ENCODE peak calls at places on chromosomes 1 and 21, in six cellular contexts. One of them, this sample, is unnamed.

GRCh38 chr1:56921486-56921885 is 44.3 kb downstream of the C8B start:
- DNase-seq in stimulated activated CD4-positive, alpha-beta T cell treated with anti-CD3 and anti-CD28 coated beads, Interleukin-15, amount 100 ng/mL, for 1 hour: no peak
- DNase-seq in NT2/D1: no peak
- DNase-seq in activated CD4-positive, alpha-beta T cell treated with anti-CD3 and anti-CD28 coated beads, Interleukin-2, amount 50 U/mL, for 48 hours: no peak
- DNase-seq in EL: no peak
- DNase-seq in ascending aorta: no peak
- DNase-seq in this sample: no peak

GRCh38 chr1:86933562-86934377 is 19.3 kb downstream of the HS2ST1 start:
- DNase-seq in stimulated activated CD4-positive, alpha-beta T cell treated with anti-CD3 and anti-CD28 coated beads, Interleukin-15, amount 100 ng/mL, for 1 hour: no peak
- DNase-seq in NT2/D1: peak
- DNase-seq in activated CD4-positive, alpha-beta T cell treated with anti-CD3 and anti-CD28 coated beads, Interleukin-2, amount 50 U/mL, for 48 hours: no peak
- DNase-seq in EL: no peak
- DNase-seq in ascending aorta: no peak
- DNase-seq in this sample: no peak

GRCh38 chr1:159889202-159889601 is 10.8 kb downstream of the CFAP45 start:
- DNase-seq in stimulated activated CD4-positive, alpha-beta T cell treated with anti-CD3 and anti-CD28 coated beads, Interleukin-15, amount 100 ng/mL, for 1 hour: no peak
- DNase-seq in NT2/D1: no peak
- DNase-seq in activated CD4-positive, alpha-beta T cell treated with anti-CD3 and anti-CD28 coated beads, Interleukin-2, amount 50 U/mL, for 48 hours: no peak
- DNase-seq in EL: no peak
- DNase-seq in ascending aorta: no peak
- DNase-seq in this sample: no peak

GRCh38 chr1:203512830-203513578 is 19.1 kb downstream of the OPTC start:
- DNase-seq in stimulated activated CD4-positive, alpha-beta T cell treated with anti-CD3 and anti-CD28 coated beads, Interleukin-15, amount 100 ng/mL, for 1 hour: no peak
- DNase-seq in NT2/D1: no peak
- DNase-seq in activated CD4-positive, alpha-beta T cell treated with anti-CD3 and anti-CD28 coated beads, Interleukin-2, amount 50 U/mL, for 48 hours: peak
- DNase-seq in EL: peak
- DNase-seq in ascending aorta: peak
- DNase-seq in this sample: no peak

GRCh38 chr1:3895951-3896325 is 4.1 kb downstream of the C1orf174 start:
- DNase-seq in stimulated activated CD4-positive, alpha-beta T cell treated with anti-CD3 and anti-CD28 coated beads, Interleukin-15, amount 100 ng/mL, for 1 hour: no peak
- DNase-seq in NT2/D1: no peak
- DNase-seq in activated CD4-positive, alpha-beta T cell treated with anti-CD3 and anti-CD28 coated beads, Interleukin-2, amount 50 U/mL, for 48 hours: no peak
- DNase-seq in EL: no peak
- DNase-seq in ascending aorta: no peak
- DNase-seq in this sample: no peak

GRCh38 chr1:3296858-3297257 is 157.6 kb upstream of the ARHGEF16 start:
- DNase-seq in stimulated activated CD4-positive, alpha-beta T cell treated with anti-CD3 and anti-CD28 coated beads, Interleukin-15, amount 100 ng/mL, for 1 hour: no peak
- DNase-seq in NT2/D1: no peak
- DNase-seq in activated CD4-positive, alpha-beta T cell treated with anti-CD3 and anti-CD28 coated beads, Interleukin-2, amount 50 U/mL, for 48 hours: no peak
- DNase-seq in EL: no peak
- DNase-seq in ascending aorta: no peak
- DNase-seq in this sample: no peak

GRCh38 chr1:67674260-67675011 is 10.6 kb upstream of the GADD45A start:
- DNase-seq in stimulated activated CD4-positive, alpha-beta T cell treated with anti-CD3 and anti-CD28 coated beads, Interleukin-15, amount 100 ng/mL, for 1 hour: no peak
- DNase-seq in NT2/D1: no peak
- DNase-seq in activated CD4-positive, alpha-beta T cell treated with anti-CD3 and anti-CD28 coated beads, Interleukin-2, amount 50 U/mL, for 48 hours: peak
- DNase-seq in EL: peak
- DNase-seq in ascending aorta: no peak
- DNase-seq in this sample: peak

GRCh38 chr1:116311756-116312691 is 61.0 kb upstream of the ATP1A1 start:
- DNase-seq in stimulated activated CD4-positive, alpha-beta T cell treated with anti-CD3 and anti-CD28 coated beads, Interleukin-15, amount 100 ng/mL, for 1 hour: no peak
- DNase-seq in NT2/D1: no peak
- DNase-seq in activated CD4-positive, alpha-beta T cell treated with anti-CD3 and anti-CD28 coated beads, Interleukin-2, amount 50 U/mL, for 48 hours: no peak
- DNase-seq in EL: no peak
- DNase-seq in ascending aorta: no peak
- DNase-seq in this sample: no peak

GRCh38 chr1:41872074-41872473 is 46.6 kb downstream of the HIVEP3 start:
- DNase-seq in stimulated activated CD4-positive, alpha-beta T cell treated with anti-CD3 and anti-CD28 coated beads, Interleukin-15, amount 100 ng/mL, for 1 hour: no peak
- DNase-seq in NT2/D1: no peak
- DNase-seq in activated CD4-positive, alpha-beta T cell treated with anti-CD3 and anti-CD28 coated beads, Interleukin-2, amount 50 U/mL, for 48 hours: no peak
- DNase-seq in EL: no peak
- DNase-seq in ascending aorta: no peak
- DNase-seq in this sample: no peak

GRCh38 chr1:32887623-32888022 is 1.3 kb downstream of the HPCA start:
- DNase-seq in stimulated activated CD4-positive, alpha-beta T cell treated with anti-CD3 and anti-CD28 coated beads, Interleukin-15, amount 100 ng/mL, for 1 hour: no peak
- DNase-seq in NT2/D1: no peak
- DNase-seq in activated CD4-positive, alpha-beta T cell treated with anti-CD3 and anti-CD28 coated beads, Interleukin-2, amount 50 U/mL, for 48 hours: no peak
- DNase-seq in EL: no peak
- DNase-seq in ascending aorta: no peak
- DNase-seq in this sample: no peak

GRCh38 chr1:31683997-31684396 is 19.8 kb downstream of the COL16A1 start:
- DNase-seq in stimulated activated CD4-positive, alpha-beta T cell treated with anti-CD3 and anti-CD28 coated beads, Interleukin-15, amount 100 ng/mL, for 1 hour: no peak
- DNase-seq in NT2/D1: no peak
- DNase-seq in activated CD4-positive, alpha-beta T cell treated with anti-CD3 and anti-CD28 coated beads, Interleukin-2, amount 50 U/mL, for 48 hours: no peak
- DNase-seq in EL: no peak
- DNase-seq in ascending aorta: no peak
- DNase-seq in this sample: no peak

GRCh38 chr1:2279210-2279639 is 51.1 kb downstream of the SKI start:
- DNase-seq in stimulated activated CD4-positive, alpha-beta T cell treated with anti-CD3 and anti-CD28 coated beads, Interleukin-15, amount 100 ng/mL, for 1 hour: no peak
- DNase-seq in NT2/D1: peak
- DNase-seq in activated CD4-positive, alpha-beta T cell treated with anti-CD3 and anti-CD28 coated beads, Interleukin-2, amount 50 U/mL, for 48 hours: no peak
- DNase-seq in EL: peak
- DNase-seq in ascending aorta: no peak
- DNase-seq in this sample: no peak

GRCh38 chr1:154760469-154760933 is 109.6 kb downstream of the KCNN3 start:
- DNase-seq in stimulated activated CD4-positive, alpha-beta T cell treated with anti-CD3 and anti-CD28 coated beads, Interleukin-15, amount 100 ng/mL, for 1 hour: peak
- DNase-seq in NT2/D1: no peak
- DNase-seq in activated CD4-positive, alpha-beta T cell treated with anti-CD3 and anti-CD28 coated beads, Interleukin-2, amount 50 U/mL, for 48 hours: peak
- DNase-seq in EL: no peak
- DNase-seq in ascending aorta: no peak
- DNase-seq in this sample: peak

GRCh38 chr1:1014896-1015681 is 1.8 kb downstream of the ISG15 start:
- DNase-seq in stimulated activated CD4-positive, alpha-beta T cell treated with anti-CD3 and anti-CD28 coated beads, Interleukin-15, amount 100 ng/mL, for 1 hour: no peak
- DNase-seq in NT2/D1: no peak
- DNase-seq in activated CD4-positive, alpha-beta T cell treated with anti-CD3 and anti-CD28 coated beads, Interleukin-2, amount 50 U/mL, for 48 hours: peak
- DNase-seq in EL: peak
- DNase-seq in ascending aorta: no peak
- DNase-seq in this sample: no peak

GRCh38 chr1:16298653-16299052 is 53.6 kb downstream of the FBXO42 start:
- DNase-seq in stimulated activated CD4-positive, alpha-beta T cell treated with anti-CD3 and anti-CD28 coated beads, Interleukin-15, amount 100 ng/mL, for 1 hour: no peak
- DNase-seq in NT2/D1: no peak
- DNase-seq in activated CD4-positive, alpha-beta T cell treated with anti-CD3 and anti-CD28 coated beads, Interleukin-2, amount 50 U/mL, for 48 hours: no peak
- DNase-seq in EL: no peak
- DNase-seq in ascending aorta: no peak
- DNase-seq in this sample: no peak

GRCh38 chr1:57424231-57425027 is 569 bp upstream of the DAB1 start:
- DNase-seq in stimulated activated CD4-positive, alpha-beta T cell treated with anti-CD3 and anti-CD28 coated beads, Interleukin-15, amount 100 ng/mL, for 1 hour: no peak
- DNase-seq in NT2/D1: peak
- DNase-seq in activated CD4-positive, alpha-beta T cell treated with anti-CD3 and anti-CD28 coated beads, Interleukin-2, amount 50 U/mL, for 48 hours: peak
- DNase-seq in EL: peak
- DNase-seq in ascending aorta: no peak
- DNase-seq in this sample: no peak

GRCh38 chr1:52551476-52552235 is 1.2 kb downstream of the TUT4 start:
- DNase-seq in stimulated activated CD4-positive, alpha-beta T cell treated with anti-CD3 and anti-CD28 coated beads, Interleukin-15, amount 100 ng/mL, for 1 hour: peak
- DNase-seq in NT2/D1: no peak
- DNase-seq in activated CD4-positive, alpha-beta T cell treated with anti-CD3 and anti-CD28 coated beads, Interleukin-2, amount 50 U/mL, for 48 hours: peak
- DNase-seq in EL: peak
- DNase-seq in ascending aorta: no peak
- DNase-seq in this sample: peak

GRCh38 chr21:41171210-41171609 is 3.2 kb downstream of the BACE2 start:
- DNase-seq in stimulated activated CD4-positive, alpha-beta T cell treated with anti-CD3 and anti-CD28 coated beads, Interleukin-15, amount 100 ng/mL, for 1 hour: no peak
- DNase-seq in NT2/D1: no peak
- DNase-seq in activated CD4-positive, alpha-beta T cell treated with anti-CD3 and anti-CD28 coated beads, Interleukin-2, amount 50 U/mL, for 48 hours: no peak
- DNase-seq in EL: no peak
- DNase-seq in ascending aorta: no peak
- DNase-seq in this sample: no peak

GRCh38 chr1:26112407-26112775 is 767 bp downstream of the PDIK1L start:
- DNase-seq in stimulated activated CD4-positive, alpha-beta T cell treated with anti-CD3 and anti-CD28 coated beads, Interleukin-15, amount 100 ng/mL, for 1 hour: no peak
- DNase-seq in NT2/D1: no peak
- DNase-seq in activated CD4-positive, alpha-beta T cell treated with anti-CD3 and anti-CD28 coated beads, Interleukin-2, amount 50 U/mL, for 48 hours: no peak
- DNase-seq in EL: no peak
- DNase-seq in ascending aorta: no peak
- DNase-seq in this sample: no peak

GRCh38 chr1:41620365-41621169 is 136.1 kb upstream of the EDN2 start:
- DNase-seq in stimulated activated CD4-positive, alpha-beta T cell treated with anti-CD3 and anti-CD28 coated beads, Interleukin-15, amount 100 ng/mL, for 1 hour: no peak
- DNase-seq in NT2/D1: no peak
- DNase-seq in activated CD4-positive, alpha-beta T cell treated with anti-CD3 and anti-CD28 coated beads, Interleukin-2, amount 50 U/mL, for 48 hours: no peak
- DNase-seq in EL: no peak
- DNase-seq in ascending aorta: no peak
- DNase-seq in this sample: no peak

GRCh38 chr21:46455575-46456385 is 2.9 kb upstream of the DIP2A start:
- DNase-seq in stimulated activated CD4-positive, alpha-beta T cell treated with anti-CD3 and anti-CD28 coated beads, Interleukin-15, amount 100 ng/mL, for 1 hour: no peak
- DNase-seq in NT2/D1: no peak
- DNase-seq in activated CD4-positive, alpha-beta T cell treated with anti-CD3 and anti-CD28 coated beads, Interleukin-2, amount 50 U/mL, for 48 hours: no peak
- DNase-seq in EL: peak
- DNase-seq in ascending aorta: no peak
- DNase-seq in this sample: no peak

GRCh38 chr1:96962807-96963206 is 241.2 kb downstream of the PTBP2 start:
- DNase-seq in stimulated activated CD4-positive, alpha-beta T cell treated with anti-CD3 and anti-CD28 coated beads, Interleukin-15, amount 100 ng/mL, for 1 hour: no peak
- DNase-seq in NT2/D1: no peak
- DNase-seq in activated CD4-positive, alpha-beta T cell treated with anti-CD3 and anti-CD28 coated beads, Interleukin-2, amount 50 U/mL, for 48 hours: no peak
- DNase-seq in EL: no peak
- DNase-seq in ascending aorta: no peak
- DNase-seq in this sample: no peak

GRCh38 chr1:55943012-55943411 is 636.4 kb downstream of the PLPP3 start:
- DNase-seq in stimulated activated CD4-positive, alpha-beta T cell treated with anti-CD3 and anti-CD28 coated beads, Interleukin-15, amount 100 ng/mL, for 1 hour: no peak
- DNase-seq in NT2/D1: no peak
- DNase-seq in activated CD4-positive, alpha-beta T cell treated with anti-CD3 and anti-CD28 coated beads, Interleukin-2, amount 50 U/mL, for 48 hours: no peak
- DNase-seq in EL: no peak
- DNase-seq in ascending aorta: no peak
- DNase-seq in this sample: no peak

GRCh38 chr1:25198731-25199231 is 33.5 kb downstream of the SYF2 start:
- DNase-seq in stimulated activated CD4-positive, alpha-beta T cell treated with anti-CD3 and anti-CD28 coated beads, Interleukin-15, amount 100 ng/mL, for 1 hour: no peak
- DNase-seq in NT2/D1: no peak
- DNase-seq in activated CD4-positive, alpha-beta T cell treated with anti-CD3 and anti-CD28 coated beads, Interleukin-2, amount 50 U/mL, for 48 hours: no peak
- DNase-seq in EL: no peak
- DNase-seq in ascending aorta: no peak
- DNase-seq in this sample: no peak

GRCh38 chr1:94061513-94062443 is 59.2 kb downstream of the ABCA4 start:
- DNase-seq in stimulated activated CD4-positive, alpha-beta T cell treated with anti-CD3 and anti-CD28 coated beads, Interleukin-15, amount 100 ng/mL, for 1 hour: no peak
- DNase-seq in NT2/D1: no peak
- DNase-seq in activated CD4-positive, alpha-beta T cell treated with anti-CD3 and anti-CD28 coated beads, Interleukin-2, amount 50 U/mL, for 48 hours: peak
- DNase-seq in EL: peak
- DNase-seq in ascending aorta: no peak
- DNase-seq in this sample: no peak

GRCh38 chr1:84415386-84415785 is 17.1 kb downstream of the DNASE2B start:
- DNase-seq in stimulated activated CD4-positive, alpha-beta T cell treated with anti-CD3 and anti-CD28 coated beads, Interleukin-15, amount 100 ng/mL, for 1 hour: no peak
- DNase-seq in NT2/D1: no peak
- DNase-seq in activated CD4-positive, alpha-beta T cell treated with anti-CD3 and anti-CD28 coated beads, Interleukin-2, amount 50 U/mL, for 48 hours: no peak
- DNase-seq in EL: peak
- DNase-seq in ascending aorta: no peak
- DNase-seq in this sample: no peak

This sample was measured in effector CD4-positive, alpha-beta T cell.